ENCODE peak calls at places on chromosomes 5 and 9, in seven cellular contexts. Z, L, J, C, A, W and F are unnamed samples.

GRCh38 chr9:97703437-97704326 is 6.5 kb upstream of the XPA start:
- DNase-seq in L (no peak), W (no peak), Z (peak), C (peak), J (no peak), A (no peak), F (no peak)

GRCh38 chr5:143108498-143109128 is 294.9 kb downstream of the NR3C1 start:
- DNase-seq in L (peak), A (no peak), C (peak), W (no peak), Z (no peak), J (peak), F (no peak)

GRCh38 chr9:20066120-20066519 is 277.3 kb upstream of the SLC24A2 start:
- DNase-seq in L (no peak), W (no peak), C (no peak), J (no peak), A (no peak), Z (no peak), F (no peak)

GRCh38 chr9:135797507-135798302 is 95.7 kb downstream of the KCNT1 start:
- DNase-seq in W (no peak), J (peak), C (peak), Z (peak), A (no peak), L (peak), F (no peak)

GRCh38 chr9:6459718-6460117 is 46.7 kb downstream of the UHRF2 start:
- DNase-seq in C (no peak), W (no peak), L (no peak), Z (no peak), J (no peak), A (no peak), F (no peak)

GRCh38 chr5:174242573-174242972 is 197.1 kb downstream of the NSG2 start:
- DNase-seq in W (no peak), A (no peak), L (no peak), J (no peak), Z (no peak), C (peak), F (no peak)

GRCh38 chr5:172683696-172684464 is 42.8 kb downstream of the NEURL1B start:
- DNase-seq in J (no peak), A (peak), C (no peak), W (no peak), L (no peak), Z (no peak), F (peak)

GRCh38 chr9:33517373-33517772 is 6.7 kb upstream of the ANKRD18B start:
- DNase-seq in A (no peak), J (peak), W (no peak), Z (peak), C (peak), L (no peak), F (no peak)

GRCh38 chr5:40441733-40442132 is 238.0 kb upstream of the PTGER4 start:
- DNase-seq in Z (no peak), L (no peak), A (no peak), W (no peak), J (no peak), C (no peak), F (no peak)

GRCh38 chr9:92404437-92404836 is at the start of gene OGN:
- DNase-seq in J (no peak), L (no peak), A (no peak), Z (no peak), C (no peak), W (no peak), F (no peak)

DNA sequence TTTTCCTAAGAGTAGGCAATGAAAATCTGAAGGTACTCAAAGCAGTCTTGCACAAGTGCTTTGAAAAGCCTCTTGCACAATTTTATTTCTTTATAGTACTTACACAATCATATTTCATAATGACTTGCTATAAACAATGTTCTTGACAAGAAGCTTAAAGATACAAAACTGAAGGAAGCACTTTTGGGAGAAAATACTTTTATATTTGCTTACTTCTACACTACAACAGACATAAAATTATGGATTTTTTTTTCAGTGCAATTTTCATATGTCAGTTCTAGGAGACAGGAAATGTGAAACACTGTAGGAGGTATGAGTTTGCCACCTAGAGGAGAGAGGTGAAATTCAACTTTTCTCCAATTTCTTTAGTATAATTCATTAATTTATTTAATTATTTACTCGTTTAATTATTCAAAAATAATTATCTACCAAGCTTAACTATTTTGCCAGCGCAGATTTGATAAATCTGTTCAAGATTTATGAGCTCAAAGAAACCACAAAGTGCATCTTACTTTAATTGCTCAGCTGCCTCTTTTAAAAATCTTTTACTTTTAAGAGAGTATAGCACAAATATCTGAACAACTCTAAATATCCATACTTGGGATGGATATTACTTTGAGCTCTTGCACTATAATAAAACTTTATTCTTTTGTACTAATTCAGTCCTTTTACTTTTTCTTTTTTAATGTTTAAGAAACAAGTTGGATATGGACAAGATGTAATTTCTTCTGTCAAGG is 29.0 kb upstream of the CDKN2B start:
- DNase-seq in L (no peak), J (no peak), Z (no peak), A (no peak), W (no peak), C (no peak), F (no peak)
- TF ChIP-seq CTCF in L (peak), J (peak), Z (peak), A (no peak), W (peak), C (peak), F (peak)

GRCh38 chr9:134327671-134328231 is 1.5 kb downstream of the RXRA start:
- DNase-seq in W (no peak), L (peak), A (no peak), J (no peak), Z (no peak), C (no peak), F (no peak)

GRCh38 chr9:134329576-134329855 is 3.3 kb downstream of the RXRA start:
- DNase-seq in C (no peak), W (no peak), A (no peak), J (no peak), Z (no peak), L (no peak), F (no peak)

GRCh38 chr9:134329886-134330285 is 3.6 kb downstream of the RXRA start:
- DNase-seq in A (no peak), W (no peak), L (peak), C (no peak), J (no peak), Z (no peak), F (no peak)

GRCh38 chr9:134328341-134328840 is 2.1 kb downstream of the RXRA start:
- DNase-seq in J (peak), C (no peak), A (no peak), W (no peak), L (no peak), Z (no peak), F (no peak)

GRCh38 chr9:134328841-134329575 is 2.8 kb downstream of the RXRA start:
- DNase-seq in A (no peak), J (no peak), W (no peak), Z (no peak), C (peak), L (peak), F (no peak)
- TF ChIP-seq CTCF in A (no peak), J (no peak), W (no peak), Z (peak), C (no peak), L (no peak), F (no peak)

GRCh38 chr5:178069909-178070308 is 43.4 kb upstream of the N4BP3 start:
- DNase-seq in C (peak), Z (peak), J (peak), W (no peak), L (no peak), A (peak), F (no peak)
- TF ChIP-seq CTCF in C (peak), Z (peak), J (peak), W (peak), L (no peak), A (no peak), F (no peak)

GRCh38 chr5:67165524-67166459 is 30.8 kb downstream of the CD180 start:
- DNase-seq in L (peak), Z (peak), C (peak), A (peak), W (peak), J (peak), F (peak)

GRCh38 chr5:67166886-67167285 is 29.7 kb downstream of the CD180 start:
- DNase-seq in L (no peak), C (no peak), W (no peak), A (no peak), Z (no peak), J (no peak), F (no peak)

GRCh38 chr5:67163863-67164595 is 32.6 kb downstream of the CD180 start:
- DNase-seq in C (no peak), J (no peak), L (no peak), Z (no peak), W (no peak), A (no peak), F (no peak)

GRCh38 chr5:67164856-67165523 is 31.6 kb downstream of the CD180 start:
- DNase-seq in A (no peak), Z (no peak), C (no peak), J (no peak), L (no peak), W (no peak), F (no peak)

GRCh38 chr5:67166460-67166871 is 30.1 kb downstream of the CD180 start:
- DNase-seq in C (peak), Z (no peak), J (no peak), A (peak), W (no peak), L (peak), F (peak)
- TF ChIP-seq CTCF in C (no peak), Z (no peak), J (no peak), A (no peak), W (no peak), L (no peak), F (peak)

GRCh38 chr9:95211028-95211427 is 106.5 kb downstream of the FANCC start:
- DNase-seq in C (no peak), Z (no peak), J (no peak), A (no peak), L (no peak), W (no peak), F (no peak)
- TF ChIP-seq CTCF in C (no peak), Z (no peak), J (no peak), A (no peak), L (no peak), W (no peak), F (no peak)

GRCh38 chr5:157491471-157491870 is 31.5 kb downstream of the NIPAL4 start:
- DNase-seq in J (no peak), A (no peak), L (no peak), C (no peak), W (no peak), Z (no peak), F (no peak)
- TF ChIP-seq CTCF in J (no peak), A (no peak), L (no peak), C (no peak), W (no peak), Z (no peak), F (no peak)

GRCh38 chr9:89440548-89440947 is 57.4 kb downstream of the SEMA4D start:
- DNase-seq in L (peak), J (no peak), A (no peak), Z (no peak), C (peak), W (no peak), F (no peak)

GRCh38 chr9:89440046-89440445 is 57.9 kb downstream of the SEMA4D start:
- DNase-seq in Z (no peak), L (no peak), J (no peak), C (no peak), W (no peak), A (no peak), F (no peak)

GRCh38 chr9:89441655-89441970 is 56.3 kb downstream of the SEMA4D start:
- DNase-seq in W (no peak), A (no peak), Z (no peak), L (no peak), C (no peak), J (no peak), F (no peak)

GRCh38 chr9:89442016-89442415 is 55.9 kb downstream of the SEMA4D start:
- DNase-seq in Z (no peak), W (no peak), C (peak), A (no peak), J (no peak), L (no peak), F (no peak)

DNA sequence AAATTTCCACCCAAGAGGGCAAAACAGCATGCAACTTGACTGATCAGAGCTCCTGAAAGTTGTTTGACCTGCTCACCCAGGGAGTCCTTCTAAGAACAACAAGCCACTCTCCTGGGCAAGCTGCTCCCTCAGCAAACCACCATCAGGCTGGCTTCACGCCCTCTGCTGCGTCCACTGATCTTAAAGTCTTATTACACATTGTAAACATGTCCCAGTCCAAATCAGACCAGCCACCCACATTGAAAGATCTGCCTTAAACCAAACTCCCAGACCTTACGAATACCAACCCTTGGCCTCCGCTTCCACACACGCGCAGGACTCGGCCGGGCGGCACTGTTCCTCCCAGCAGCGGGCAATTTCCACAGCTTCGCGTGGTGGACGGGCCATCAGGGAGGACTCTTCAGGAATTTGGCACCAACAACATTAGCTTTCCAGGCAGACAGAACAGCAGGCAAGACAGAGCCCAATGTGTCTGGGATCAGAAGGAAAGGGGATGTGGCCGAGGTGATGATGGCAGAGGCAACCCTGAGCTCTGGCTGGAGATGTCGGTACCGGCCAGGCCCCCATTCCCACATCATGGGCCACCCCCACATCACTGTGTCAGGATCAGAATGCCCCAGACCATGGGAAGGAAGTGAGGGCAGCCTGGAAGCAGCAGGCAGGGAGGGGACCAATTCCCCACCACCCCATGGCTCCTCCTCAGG is 56.8 kb downstream of the SEMA4D start:
- DNase-seq in J (no peak), C (no peak), A (no peak), W (no peak), L (no peak), Z (no peak), F (no peak)
- TF ChIP-seq CTCF in J (no peak), C (no peak), A (no peak), W (no peak), L (no peak), Z (no peak), F (no peak)

GRCh38 chr5:72356361-72356760 is 36.2 kb downstream of the PTCD2 start:
- DNase-seq in L (no peak), J (no peak), W (no peak), A (no peak), Z (no peak), C (no peak), F (no peak)

GRCh38 chr5:72353046-72353445 is 32.9 kb downstream of the PTCD2 start:
- DNase-seq in L (no peak), J (no peak), A (no peak), Z (peak), W (peak), C (no peak), F (no peak)

GRCh38 chr5:72358925-72359324 is 38.8 kb downstream of the PTCD2 start:
- DNase-seq in C (no peak), L (no peak), J (no peak), Z (no peak), W (no peak), A (no peak), F (no peak)

GRCh38 chr5:72355706-72356299 is 35.6 kb downstream of the PTCD2 start:
- DNase-seq in A (no peak), L (no peak), W (no peak), J (peak), C (no peak), Z (peak), F (no peak)
- TF ChIP-seq CTCF in A (no peak), L (peak), W (peak), J (peak), C (no peak), Z (peak), F (no peak)